ENCODE peak calls at places on chromosomes 12 and 14, in eight cellular contexts. I is astrocyte, O is germinal center, H is RPMI7951, J is tibial nerve, W is pancreas, L is NCI-H524 treated with DMSO at 0.1 percent for 48 hours, T is GM19239. E is an unnamed sample.

GRCh38 chr14:60657609-60657983 is 8.3 kb upstream of the SIX1 start:
- DNase-seq in I (no peak), O (no peak), H (peak; percentile 50), J (no peak), W (peak; percentile 61), L (no peak), T (no peak), E (no peak)

GRCh38 chr12:42208574-42208973 is 29.5 kb downstream of the YAF2 start:
- DNase-seq in I (no peak), O (no peak), H (no peak), J (no peak), W (no peak), L (no peak), T (no peak), E (no peak)

GRCh38 chr14:81400202-81400678 is at the start of gene STON2:
- DNase-seq in I (peak; percentile 67), O (no peak), H (peak; percentile 89), J (no peak), W (no peak), L (no peak), T (no peak), E (no peak)

GRCh38 chr14:39367387-39367751 is 64.9 kb downstream of the FBXO33 start:
- DNase-seq in I (no peak), O (no peak), H (no peak), J (no peak), W (no peak), L (no peak), T (no peak), E (no peak)

GRCh38 chr12:105935981-105936380 is 202.8 kb downstream of the NUAK1 start:
- DNase-seq in I (peak; percentile 74), O (no peak), H (peak; percentile 81), J (no peak), W (no peak), L (peak; percentile 46), T (no peak), E (peak; percentile 57)

GRCh38 chr12:57896139-57896436 is 45.3 kb upstream of the ATP23 start:
- DNase-seq in I (no peak), O (no peak), H (no peak), J (no peak), W (no peak), L (no peak), T (no peak), E (no peak)

GRCh38 chr14:83764656-83765055 is 1765.3 kb upstream of the FLRT2 start:
- DNase-seq in I (no peak), O (no peak), H (no peak), J (no peak), W (no peak), L (no peak), T (no peak), E (no peak)

GRCh38 chr12:103623716-103624115 is 36.6 kb downstream of the STAB2 start:
- DNase-seq in I (no peak), O (no peak), H (peak; percentile 4), J (no peak), W (no peak), L (no peak), T (no peak), E (no peak)

GRCh38 chr14:63642656-63643382 is 1.1 kb upstream of the WDR89 start:
- DNase-seq in I (no peak), O (no peak), H (no peak), J (no peak), W (no peak), L (no peak), T (no peak), E (no peak)

GRCh38 chr12:124321040-124321481 is 26.2 kb downstream of the RFLNA start:
- DNase-seq in I (peak; percentile 18), O (peak; percentile 71), H (peak; percentile 47), J (peak; percentile 63), W (peak; percentile 90), L (no peak), T (peak; percentile 88), E (peak; percentile 39)

GRCh38 chr14:101174980-101175606 is 271.6 kb upstream of the RTL1 start:
- DNase-seq in I (no peak), O (no peak), H (no peak), J (no peak), W (no peak), L (no peak), T (no peak), E (no peak)

GRCh38 chr14:102055181-102055901 is 31.5 kb downstream of the HSP90AA1 start:
- DNase-seq in I (peak; percentile 86), O (no peak), H (no peak), J (no peak), W (no peak), L (no peak), T (no peak), E (peak; percentile 83)

GRCh38 chr14:77314043-77314442 is 6.6 kb downstream of the POMT2 start:
- DNase-seq in I (peak; percentile 43), O (no peak), H (peak; percentile 56), J (no peak), W (no peak), L (no peak), T (no peak), E (peak; percentile 89)

GRCh38 chr12:94805749-94806148 is 155.4 kb upstream of the TMCC3 start:
- DNase-seq in I (peak; percentile 60), O (no peak), H (no peak), J (no peak), W (no peak), L (no peak), T (no peak), E (peak; percentile 43)

GRCh38 chr12:25959069-25959961 is 833 bp downstream of the RASSF8 start:
- DNase-seq in I (peak; percentile 79), O (peak; percentile 4), H (peak; percentile 72), J (no peak), W (peak; percentile 84), L (no peak), T (peak; percentile 35), E (peak; percentile 85)

GRCh38 chr12:111438501-111438900 is 32.8 kb downstream of the SH2B3 start:
- DNase-seq in I (peak; percentile 68), O (no peak), H (peak; percentile 72), J (no peak), W (no peak), L (no peak), T (no peak), E (peak; percentile 51)

GRCh38 chr12:1532367-1532752 is 62.0 kb downstream of the FBXL14 start:
- DNase-seq in I (no peak), O (no peak), H (no peak), J (no peak), W (no peak), L (no peak), T (no peak), E (no peak)

GRCh38 chr12:74483057-74483456 is 54.6 kb upstream of the ATXN7L3B start:
- DNase-seq in I (no peak), O (no peak), H (no peak), J (no peak), W (no peak), L (no peak), T (no peak), E (no peak)

GRCh38 chr12:11580125-11580751 is 69.2 kb upstream of the ETV6 start:
- DNase-seq in I (peak; percentile 84), O (peak; percentile 9), H (peak; percentile 98), J (no peak), W (no peak), L (no peak), T (no peak), E (peak; percentile 82)

GRCh38 chr14:33280646-33281045 is 342.0 kb downstream of the NPAS3 start:
- DNase-seq in I (peak; percentile 67), O (no peak), H (peak; percentile 27), J (no peak), W (no peak), L (no peak), T (no peak), E (no peak)

GRCh38 chr12:55684761-55685370 is 22.8 kb downstream of the ITGA7 start:
- DNase-seq in I (no peak), O (no peak), H (no peak), J (no peak), W (no peak), L (no peak), T (no peak), E (no peak)

GRCh38 chr12:109542014-109542413 is 31.3 kb downstream of the MMAB start:
- DNase-seq in I (peak; percentile 70), O (no peak), H (peak; percentile 75), J (no peak), W (no peak), L (no peak), T (no peak), E (peak; percentile 66)

GRCh38 chr12:63916561-63917476 is 72.3 kb downstream of the SRGAP1 start:
- DNase-seq in I (peak; percentile 52), O (no peak), H (no peak), J (no peak), W (no peak), L (no peak), T (no peak), E (peak; percentile 64)

GRCh38 chr14:36655963-36656768 is 5.5 kb upstream of the PAX9 start:
- DNase-seq in I (no peak), O (peak; percentile 38), H (no peak), J (no peak), W (peak; percentile 74), L (peak; percentile 90), T (no peak), E (no peak)

E was measured in IMR-90.